ENCODE peak calls at places on chromosomes 5 and 9, in ten cellular contexts. I is A549; W is mesothelial cell of epicardium; N is esophagus squamous epithelium; R is left lung; P is cardiac fibroblast; Y is DND-41; B is tibial nerve; G is foreskin keratinocyte; O is CD4-positive, alpha-beta T cell. V is an unnamed sample.

GRCh38 chr5:54990751-54991349 is 5.5 kb upstream of the ESM1 start:
- DNase-seq in Y (no peak), O (no peak), W (no peak), R (no peak), B (no peak), P (peak; percentile 37), I (no peak), N (no peak), G (peak; percentile 80), V (no peak)

GRCh38 chr9:121216406-121216805 is 14.7 kb upstream of the RAB14 start:
- DNase-seq in G (no peak), Y (no peak), N (no peak), P (no peak), O (no peak), W (no peak), R (no peak), B (no peak), I (no peak), V (no peak)

GRCh38 chr5:126673477-126673876 is 72.7 kb downstream of the PHAX start:
- DNase-seq in G (no peak), R (no peak), B (no peak), I (no peak), W (no peak), P (no peak), O (no peak), Y (no peak), N (no peak), V (no peak)

GRCh38 chr5:151618907-151619306 is 27.8 kb upstream of the FAT2 start:
- DNase-seq in G (peak; percentile 71), I (no peak), B (no peak), R (no peak), P (no peak), Y (no peak), N (no peak), O (no peak), W (no peak), V (no peak)

GRCh38 chr5:153678617-153679329 is 188.3 kb downstream of the GRIA1 start:
- DNase-seq in R (no peak), P (peak; percentile 36), O (no peak), G (no peak), Y (no peak), W (no peak), I (no peak), B (no peak), N (no peak), V (no peak)

GRCh38 chr9:131722260-131722659 is 17.6 kb downstream of the RAPGEF1 start:
- DNase-seq in B (no peak), I (no peak), N (no peak), Y (no peak), W (no peak), R (no peak), P (peak; percentile 32), O (no peak), G (no peak), V (no peak)

GRCh38 chr9:38085308-38085707 is 16.3 kb upstream of the SHB start:
- DNase-seq in I (no peak), G (no peak), Y (no peak), W (no peak), B (no peak), R (no peak), N (no peak), O (no peak), P (no peak), V (no peak)

GRCh38 chr9:23232831-23233230 is 593.2 kb downstream of the ELAVL2 start:
- DNase-seq in W (no peak), I (no peak), B (no peak), P (no peak), N (no peak), G (no peak), O (no peak), R (no peak), Y (no peak), V (no peak)

GRCh38 chr5:158711927-158712529 is 387.7 kb downstream of the EBF1 start:
- DNase-seq in G (no peak), R (peak; percentile 63), I (no peak), B (no peak), Y (no peak), P (no peak), W (no peak), O (no peak), N (no peak), V (no peak)

GRCh38 chr5:145499483-145499882 is 335.7 kb downstream of the PRELID2 start:
- DNase-seq in O (no peak), W (no peak), G (no peak), Y (no peak), N (no peak), R (no peak), P (peak; percentile 21), B (no peak), I (no peak), V (no peak)

DNA sequence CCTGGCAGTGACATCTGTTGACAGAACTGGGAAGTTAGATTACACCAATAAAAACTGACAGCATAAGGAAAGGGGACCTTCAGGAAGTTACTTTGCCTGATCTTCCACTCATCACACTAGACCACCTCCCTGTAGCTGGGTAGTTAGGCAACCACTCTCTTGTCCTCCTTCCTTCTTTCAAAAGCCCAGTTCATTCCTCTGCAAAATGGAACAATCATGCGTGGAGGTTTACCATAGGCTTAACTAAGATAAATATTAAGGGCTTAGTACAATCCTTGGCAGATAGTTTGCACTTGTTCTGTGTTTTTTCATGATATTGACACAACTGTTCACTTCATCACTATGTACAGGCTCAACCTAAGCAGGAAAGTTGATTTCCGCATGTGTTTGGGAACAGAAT is 10.1 kb upstream of the PTGER4 start:
- DNase-seq in B (no peak), Y (no peak), R (no peak), P (no peak), N (no peak), W (no peak), G (no peak), O (no peak), I (no peak), V (no peak)
- TF ChIP-seq CTCF in B (no peak), Y (peak; percentile 20), R (no peak), P (no peak), N (no peak), W (no peak), G (no peak), O (no peak), I (no peak), V (no peak)

GRCh38 chr9:20513126-20513913 is 109.0 kb downstream of the MLLT3 start:
- DNase-seq in G (no peak), P (no peak), O (no peak), R (no peak), I (peak; percentile 33), W (no peak), Y (no peak), B (no peak), N (no peak), V (no peak)

GRCh38 chr9:20511680-20512079 is 110.6 kb downstream of the MLLT3 start:
- DNase-seq in N (no peak), G (peak; percentile 13), I (peak; percentile 26), Y (no peak), P (no peak), O (no peak), W (no peak), B (no peak), R (no peak), V (no peak)

GRCh38 chr9:20512636-20513035 is 109.7 kb downstream of the MLLT3 start:
- DNase-seq in B (no peak), R (no peak), P (no peak), O (no peak), N (no peak), W (no peak), G (peak; percentile 24), I (no peak), Y (no peak), V (no peak)

GRCh38 chr9:20509464-20509863 is 112.8 kb downstream of the MLLT3 start:
- DNase-seq in N (no peak), P (no peak), O (no peak), R (no peak), B (no peak), I (no peak), Y (no peak), W (no peak), G (no peak), V (no peak)

DNA sequence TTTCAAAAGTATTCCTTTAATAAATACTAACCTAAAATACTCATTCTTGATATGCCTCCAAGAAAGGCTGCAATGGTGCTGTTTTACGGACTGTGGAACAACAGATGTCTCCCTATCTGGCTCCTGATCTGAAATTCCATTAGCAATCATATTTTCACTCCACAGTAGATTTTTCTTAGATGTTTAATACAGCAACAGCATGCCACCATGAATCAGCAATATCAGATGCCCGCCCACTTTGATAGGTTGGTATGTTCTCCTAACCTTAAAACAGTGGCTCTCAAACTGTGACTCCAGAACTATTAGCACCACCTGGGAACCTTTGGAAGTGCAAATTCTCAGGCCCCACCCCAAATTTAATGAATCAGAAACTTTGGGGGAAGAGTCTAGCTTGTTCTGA is 110.2 kb downstream of the MLLT3 start:
- DNase-seq in O (no peak), W (no peak), B (no peak), R (no peak), G (peak; percentile 60), I (peak; percentile 63), N (no peak), Y (no peak), P (peak; percentile 33), V (no peak)
- TF ChIP-seq CTCF in O (no peak), W (no peak), B (no peak), R (no peak), G (no peak), I (no peak), N (no peak), Y (no peak), P (no peak), V (no peak)

DNA sequence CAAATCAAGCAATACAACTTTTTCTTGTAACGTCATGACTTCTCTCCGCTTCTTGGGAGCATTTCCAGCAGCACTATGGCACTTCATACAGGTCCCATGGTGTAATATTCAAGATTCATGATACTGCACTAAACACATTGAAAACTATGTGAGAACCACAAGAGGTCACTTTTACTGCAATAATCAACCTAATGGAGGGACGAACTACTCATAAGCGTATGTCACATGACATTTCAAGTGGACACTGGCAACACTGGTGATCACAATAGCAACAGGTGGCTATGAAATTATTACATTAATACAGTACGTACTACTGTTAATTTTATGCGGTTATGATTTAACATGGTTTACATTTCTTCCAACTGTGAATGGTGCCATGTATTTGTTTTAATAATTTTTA is 78.6 kb upstream of the TBC1D9B start:
- DNase-seq in P (peak; percentile 15), N (no peak), I (peak; percentile 21), Y (no peak), O (no peak), B (no peak), R (no peak), G (no peak), W (no peak), V (no peak)
- TF ChIP-seq CTCF in P (no peak), N (no peak), I (no peak), Y (no peak), O (no peak), B (no peak), R (no peak), G (no peak), W (no peak), V (no peak)

DNA sequence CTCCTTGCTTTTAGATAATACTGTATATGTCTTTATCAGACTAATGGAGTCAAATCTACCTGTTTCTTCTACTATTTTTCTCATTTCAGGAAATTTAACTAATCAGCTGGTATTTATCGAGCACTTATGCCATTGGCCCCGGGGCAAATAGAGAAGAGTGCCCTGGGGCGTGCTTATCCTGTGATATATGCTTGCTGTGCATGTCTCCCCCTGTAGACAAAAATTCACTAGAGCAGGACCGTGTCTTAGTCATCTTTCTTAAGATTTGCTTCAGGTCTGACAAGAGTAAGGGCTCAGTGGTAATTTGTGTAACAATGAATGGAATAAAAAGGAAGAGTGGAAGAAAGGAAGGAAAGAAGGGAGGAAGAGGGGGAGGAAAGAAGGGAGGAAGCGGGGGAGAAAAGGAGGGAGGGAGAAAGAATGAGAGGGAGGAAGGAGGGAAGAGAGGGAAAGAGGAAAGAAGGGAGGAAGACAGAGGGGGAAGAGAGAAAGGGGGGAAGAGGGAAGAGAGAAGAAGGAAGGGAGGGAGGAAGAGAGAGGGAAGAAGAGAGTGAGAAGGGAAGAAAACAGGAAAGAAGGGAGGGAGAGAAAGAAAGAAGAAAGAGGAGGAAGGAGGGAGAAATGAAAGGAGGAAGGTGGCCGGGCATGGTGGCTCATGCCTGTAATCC is 295.7 kb upstream of the PANK3 start:
- DNase-seq in O (no peak), W (no peak), Y (peak; percentile 17), G (peak; percentile 34), P (peak; percentile 10), N (no peak), R (no peak), I (peak; percentile 43), B (no peak), V (no peak)
- TF ChIP-seq CTCF in O (no peak), W (no peak), Y (peak; percentile 59), G (peak; percentile 52), P (peak; percentile 10), N (no peak), R (no peak), I (peak; percentile 24), B (no peak), V (no peak)

V was measured in natural killer cell.